ENCODE peak calls at places on chromosome 16, in nine cellular contexts. Z is activated gamma-delta T cell treated with anti-CD3 and anti-CD28 coated beads, Interleukin-2, amount 50 U/mL, for 16 hours; Q is fibroblast of lung; A is heart left ventricle; F is non-pigmented ciliary epithelial cell; G is occipital lobe; X is HEK293T; J is GM04504; N is DND-41. K is an unnamed sample.

GRCh38 chr16:11395008-11395948 is 50.0 kb downstream of the RMI2 start:
- DNase-seq in Z (no peak), Q (no peak), A (no peak), F (no peak), G (no peak), X (no peak), J (no peak), N (no peak), K (no peak)

GRCh38 chr16:87581867-87582220 is 20.5 kb upstream of the JPH3 start:
- DNase-seq in Z (no peak), Q (peak), A (peak), F (peak), G (no peak), X (peak), J (peak), N (no peak), K (no peak)

GRCh38 chr16:87406495-87407088 is 14.5 kb downstream of the MAP1LC3B start:
- DNase-seq in Z (no peak), Q (no peak), A (no peak), F (no peak), G (no peak), X (no peak), J (no peak), N (no peak), K (no peak)

GRCh38 chr16:66441586-66442375 is 14.7 kb downstream of the BEAN1 start:
- DNase-seq in Z (no peak), Q (peak), A (no peak), F (no peak), G (no peak), X (no peak), J (peak), N (no peak), K (no peak)

GRCh38 chr16:10412935-10413601 is 27.2 kb downstream of the ATF7IP2 start:
- DNase-seq in Z (no peak), Q (no peak), A (no peak), F (no peak), G (no peak), X (no peak), J (no peak), N (no peak), K (no peak)

GRCh38 chr16:63945805-63946204 is 1176.1 kb downstream of the CDH11 start:
- DNase-seq in Z (no peak), Q (peak), A (no peak), F (no peak), G (no peak), X (no peak), J (no peak), N (no peak), K (no peak)

GRCh38 chr16:23948949-23949392 is 113.2 kb downstream of the PRKCB start:
- DNase-seq in Z (peak), Q (no peak), A (no peak), F (no peak), G (no peak), X (no peak), J (no peak), N (no peak), K (peak)

GRCh38 chr16:30725465-30725792 is 22.8 kb upstream of the PHKG2 start:
- DNase-seq in Z (no peak), Q (no peak), A (no peak), F (no peak), G (no peak), X (no peak), J (no peak), N (no peak), K (no peak)

GRCh38 chr16:57992084-57992483 is 8.4 kb downstream of the ZNF319 start:
- DNase-seq in Z (no peak), Q (no peak), A (no peak), F (no peak), G (no peak), X (no peak), J (no peak), N (no peak), K (no peak)

GRCh38 chr16:31200821-31201510 is 1.6 kb downstream of the PYCARD start:
- DNase-seq in Z (no peak), Q (no peak), A (no peak), F (no peak), G (no peak), X (no peak), J (no peak), N (peak), K (peak)

GRCh38 chr16:9099131-9099625 is 7.7 kb downstream of the HAPSTR1 start:
- DNase-seq in Z (no peak), Q (peak), A (no peak), F (no peak), G (no peak), X (no peak), J (no peak), N (no peak), K (no peak)

GRCh38 chr16:89193021-89193575 is 7.2 kb downstream of the SLC22A31 start:
- DNase-seq in Z (no peak), Q (peak), A (peak), F (peak), G (no peak), X (peak), J (no peak), N (peak), K (peak)

GRCh38 chr16:11675561-11676511 is 7.6 kb downstream of the SNN start:
- DNase-seq in Z (no peak), Q (peak), A (peak), F (no peak), G (peak), X (no peak), J (no peak), N (no peak), K (no peak)

GRCh38 chr16:324451-325334 is 27.8 kb downstream of the AXIN1 start:
- DNase-seq in Z (peak), Q (no peak), A (no peak), F (no peak), G (no peak), X (peak), J (no peak), N (peak), K (peak)

GRCh38 chr16:17937003-17937402 is 399.5 kb downstream of the NPIPA8 start:
- DNase-seq in Z (no peak), Q (no peak), A (no peak), F (no peak), G (no peak), X (no peak), J (no peak), N (no peak), K (no peak)

GRCh38 chr16:70364399-70364798 is 17.7 kb downstream of the DDX19A start:
- DNase-seq in Z (no peak), Q (no peak), A (no peak), F (no peak), G (no peak), X (no peak), J (no peak), N (no peak), K (no peak)

GRCh38 chr16:71409038-71409775 is 32.6 kb downstream of the TLE7 start:
- DNase-seq in Z (no peak), Q (no peak), A (no peak), F (no peak), G (no peak), X (no peak), J (no peak), N (no peak), K (no peak)

GRCh38 chr16:14485131-14485551 is 144.9 kb downstream of the PARN start:
- DNase-seq in Z (no peak), Q (peak), A (no peak), F (no peak), G (no peak), X (no peak), J (no peak), N (no peak), K (no peak)

GRCh38 chr16:31344712-31345111 is 10.3 kb upstream of the ITGAX start:
- DNase-seq in Z (no peak), Q (no peak), A (peak), F (no peak), G (no peak), X (no peak), J (no peak), N (no peak), K (no peak)

GRCh38 chr16:24235806-24236205 is 20.3 kb upstream of the CACNG3 start:
- DNase-seq in Z (no peak), Q (no peak), A (no peak), F (no peak), G (no peak), X (no peak), J (no peak), N (no peak), K (no peak)

GRCh38 chr16:930511-930910 is 40.3 kb downstream of the LMF1 start:
- DNase-seq in Z (no peak), Q (no peak), A (peak), F (no peak), G (no peak), X (no peak), J (no peak), N (no peak), K (no peak)

GRCh38 chr16:18931756-18932155 is 5.5 kb upstream of the SMG1 start:
- DNase-seq in Z (no peak), Q (no peak), A (peak), F (no peak), G (no peak), X (no peak), J (no peak), N (no peak), K (no peak)

GRCh38 chr16:65024649-65025243 is 97.1 kb downstream of the CDH11 start:
- DNase-seq in Z (no peak), Q (peak), A (no peak), F (peak), G (no peak), X (no peak), J (no peak), N (no peak), K (no peak)

GRCh38 chr16:84040823-84041391 is 1.7 kb downstream of the SLC38A8 start:
- DNase-seq in Z (no peak), Q (peak), A (peak), F (no peak), G (no peak), X (no peak), J (peak), N (no peak), K (no peak)